ENCODE peak calls at places on chromosomes 4 and X, in eight cellular contexts. S is A549, I is IMR-90, D is neural progenitor cell, X is HCT116, N is dorsolateral prefrontal cortex, L is fibroblast of the aortic adventitia, P is fibroblast of pulmonary artery. F is an unnamed sample.

GRCh38 chr4:119314356-119314755 is 7.6 kb downstream of the FABP2 start:
- DNase-seq in P (peak; percentile 67), S (no peak), D (peak; percentile 68), I (peak; percentile 59), X (no peak), L (peak; percentile 76), N (peak; percentile 23), F (no peak)

GRCh38 chr4:114479595-114479994 is 119.0 kb upstream of the UGT8 start:
- DNase-seq in L (no peak), D (no peak), P (no peak), I (no peak), X (no peak), N (no peak), S (no peak), F (no peak)

GRCh38 chr4:86092684-86093083 is 267.2 kb downstream of the MAPK10 start:
- DNase-seq in L (peak; percentile 90), S (peak; percentile 15), I (peak; percentile 81), P (peak; percentile 87), N (no peak), X (no peak), D (no peak), F (no peak)

GRCh38 chr4:185734214-185734613 is 77.8 kb downstream of the SORBS2 start:
- DNase-seq in N (no peak), D (no peak), S (no peak), L (no peak), X (no peak), P (no peak), I (no peak), F (no peak)

GRCh38 chr4:185774076-185774731 is 37.8 kb downstream of the SORBS2 start:
- DNase-seq in X (no peak), S (no peak), L (no peak), I (no peak), D (no peak), P (no peak), N (no peak), F (no peak)

GRCh38 chrX:48934581-48935331 is 15.9 kb upstream of the PIM2 start:
- DNase-seq in S (no peak), X (no peak), P (no peak), D (no peak), L (no peak), N (no peak), I (no peak), F (no peak)

GRCh38 chrX:135345328-135345645 is 36.0 kb downstream of the ETDC start:
- DNase-seq in N (no peak), P (peak; percentile 65), I (peak; percentile 49), X (no peak), D (no peak), L (peak; percentile 67), S (peak; percentile 5), F (peak; percentile 58)

GRCh38 chr4:38958453-38958852 is 73.8 kb downstream of the TMEM156 start:
- DNase-seq in X (no peak), I (peak; percentile 87), S (no peak), D (no peak), N (no peak), L (no peak), P (no peak), F (no peak)

GRCh38 chr4:21768349-21769310 is 179.9 kb downstream of the KCNIP4 start:
- DNase-seq in L (peak; percentile 69), S (no peak), P (peak; percentile 75), N (no peak), X (peak; percentile 28), D (peak; percentile 63), I (peak; percentile 52), F (no peak)

GRCh38 chrX:40897768-40898167 is 162.4 kb upstream of the MED14 start:
- DNase-seq in X (no peak), I (no peak), N (no peak), P (no peak), L (no peak), S (no peak), D (no peak), F (no peak)

GRCh38 chr4:14607578-14607977 is 394.7 kb upstream of the CPEB2 start:
- DNase-seq in X (no peak), S (no peak), I (no peak), P (peak; percentile 11), N (no peak), D (no peak), L (peak; percentile 47), F (no peak)

GRCh38 chr4:184355111-184355604 is 119.2 kb downstream of the IRF2 start:
- DNase-seq in L (peak; percentile 92), I (peak; percentile 93), P (peak; percentile 99), S (no peak), D (no peak), N (no peak), X (peak; percentile 7), F (no peak)

GRCh38 chr4:77044458-77045124 is 31.2 kb downstream of the CCNI start:
- DNase-seq in X (no peak), D (peak; percentile 28), P (peak; percentile 68), L (peak; percentile 78), S (no peak), N (no peak), I (peak; percentile 80), F (no peak)

GRCh38 chr4:2411786-2412510 is 6.5 kb downstream of the ZFYVE28 start:
- DNase-seq in L (no peak), P (no peak), N (no peak), I (no peak), X (no peak), D (peak; percentile 1), S (no peak), F (no peak)

GRCh38 chr4:19256823-19257222 is 994.9 kb upstream of the SLIT2 start:
- DNase-seq in L (no peak), P (no peak), S (no peak), D (no peak), I (no peak), X (no peak), N (no peak), F (no peak)

GRCh38 chrX:38256019-38256418 is 35.3 kb upstream of the SRPX start:
- DNase-seq in L (no peak), N (no peak), S (no peak), D (no peak), X (no peak), P (no peak), I (no peak), F (no peak)

GRCh38 chr4:5545271-5545670 is 163.1 kb downstream of the EVC2 start:
- DNase-seq in L (no peak), D (no peak), X (no peak), N (no peak), S (no peak), I (peak; percentile 12), P (no peak), F (no peak)

GRCh38 chr4:33482773-33483172 is 2761.5 kb downstream of the ARAP2 start:
- DNase-seq in D (no peak), I (no peak), L (no peak), X (no peak), P (no peak), N (no peak), S (no peak), F (no peak)

GRCh38 chr4:159505275-159505975 is 402.5 kb downstream of the RAPGEF2 start:
- DNase-seq in L (no peak), D (peak; percentile 11), I (no peak), P (no peak), N (no peak), X (no peak), S (no peak), F (no peak)
- H3K4me3 ChIP-seq in L (no peak overlapping the region), D (no peak overlapping the region), I (no peak overlapping the region), P (no peak overlapping the region), N (no peak overlapping the region), X (no peak overlapping the region), S (no peak overlapping the region), F (no peak overlapping the region)

GRCh38 chrX:112826020-112826419 is 14.6 kb downstream of the AMOT start:
- DNase-seq in D (no peak), X (no peak), I (peak; percentile 49), L (no peak), N (no peak), P (no peak), S (no peak), F (no peak)
- TF ChIP-seq CTCF in D (no peak), X (no peak), I (no peak), L (no peak), N (no peak), P (no peak), S (no peak), F (no peak)

GRCh38 chrX:118730500-118731247 is 3.3 kb downstream of the IL13RA1 start:
- DNase-seq in P (peak; percentile 80), I (peak; percentile 85), S (no peak), N (no peak), X (no peak), D (no peak), L (peak; percentile 81), F (no peak)

GRCh38 chrX:118724775-118725174 is 2.6 kb upstream of the IL13RA1 start:
- DNase-seq in X (no peak), L (peak; percentile 34), P (peak; percentile 48), D (no peak), I (peak; percentile 56), S (peak; percentile 15), N (no peak), F (no peak)

GRCh38 chrX:118726887-118727685 is at the start of gene IL13RA1:
- DNase-seq in I (peak; percentile 76), P (peak; percentile 81), X (peak; percentile 60), N (no peak), S (peak; percentile 74), D (peak; percentile 96), L (peak; percentile 65), F (peak; percentile 84)

GRCh38 chrX:118727686-118728339 is 407 bp downstream of the IL13RA1 start:
- DNase-seq in D (peak; percentile 29), X (no peak), I (peak; percentile 10), L (peak; percentile 17), S (no peak), P (peak; percentile 44), N (no peak), F (peak; percentile 68)

DNA sequence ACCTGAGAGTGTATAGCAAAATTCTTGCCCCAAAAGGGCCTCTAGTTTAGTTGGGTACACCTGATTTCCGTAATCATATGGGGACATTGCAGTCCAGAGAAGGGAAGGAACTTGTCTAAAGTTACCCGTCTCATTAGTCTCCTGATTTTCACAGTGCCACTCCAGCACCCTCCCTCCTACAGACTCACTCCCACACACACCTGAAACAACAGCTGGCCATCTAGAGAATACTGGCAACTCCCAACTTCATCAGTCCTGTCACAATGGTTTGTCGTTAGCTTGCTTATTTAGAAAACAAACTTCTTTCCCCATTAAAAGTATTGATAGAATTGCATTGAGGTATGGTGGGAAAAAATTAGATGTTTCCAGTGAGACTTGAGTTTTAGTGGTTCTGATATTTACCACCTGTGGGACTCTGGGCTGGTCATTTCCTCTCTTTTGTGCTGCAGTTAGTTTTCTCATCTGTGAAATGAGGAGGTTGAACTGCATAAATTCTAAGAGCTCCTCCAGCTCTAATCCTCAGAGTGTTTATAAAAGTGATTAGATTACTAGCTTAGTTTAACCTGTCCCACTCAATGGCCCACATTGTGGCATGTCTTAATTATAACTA is 1.7 kb downstream of the IL13RA1 start:
- DNase-seq in I (no peak), P (no peak), X (no peak), N (no peak), L (no peak), S (no peak), D (no peak), F (no peak)
- H3K4me3 ChIP-seq in I (no peak overlapping the region), P (peak overlapping the region; percentile 62), X (no peak overlapping the region), N (no peak overlapping the region), L (peak overlapping the region; percentile 67), S (no peak overlapping the region), D (no peak overlapping the region), F (no peak overlapping the region)

GRCh38 chr4:111842336-111842735 is 302.9 kb upstream of the FAM241A start:
- DNase-seq in L (no peak), S (no peak), I (no peak), P (peak; percentile 7), X (no peak), N (no peak), D (no peak), F (no peak)

GRCh38 chr4:111849726-111850284 is 295.4 kb upstream of the FAM241A start:
- DNase-seq in N (no peak), L (no peak), D (no peak), I (no peak), X (no peak), S (no peak), P (no peak), F (no peak)

GRCh38 chr4:111847256-111848108 is 297.8 kb upstream of the FAM241A start:
- DNase-seq in I (no peak), L (peak; percentile 5), X (no peak), P (peak; percentile 2), S (no peak), N (no peak), D (peak; percentile 23), F (no peak)
- TF ChIP-seq CTCF in I (peak; percentile 12), L (peak; percentile 52), X (peak; percentile 50), P (peak; percentile 14), S (no peak), N (no peak), D (peak; percentile 53), F (no peak)

F was measured in ovary.